ENCODE peak calls at places on chromosome 4, in four cellular contexts. J is SK-N-SH, Q is WTC11, D is HepG2. P is an unnamed sample.

GRCh38 chr4:242121-242848 is 63.0 kb downstream of the ZNF732 start:
- DNase-seq in J (no peak), Q (peak), D (peak), P (peak)

GRCh38 chr4:151931563-151931962 is 170.8 kb upstream of the GATB start:
- DNase-seq in J (no peak), Q (no peak), D (no peak), P (no peak)

GRCh38 chr4:80036306-80036705 is 36.7 kb downstream of the ANTXR2 start:
- DNase-seq in J (no peak), Q (no peak), D (no peak), P (no peak)

GRCh38 chr4:11669156-11669555 is 240.5 kb upstream of the HS3ST1 start:
- DNase-seq in J (no peak), Q (no peak), D (no peak), P (no peak)

GRCh38 chr4:109465065-109465464 is 31.4 kb downstream of the SEC24B start:
- DNase-seq in J (no peak), Q (no peak), D (no peak), P (no peak)

GRCh38 chr4:23838131-23838530 is 51.7 kb downstream of the PPARGC1A start:
- DNase-seq in J (no peak), Q (no peak), D (no peak), P (no peak)

GRCh38 chr4:72208421-72209075 is 176.7 kb downstream of the NPFFR2 start:
- DNase-seq in J (no peak), Q (no peak), D (no peak), P (no peak)

GRCh38 chr4:153089781-153090180 is 114.5 kb upstream of the TRIM2 start:
- DNase-seq in J (no peak), Q (no peak), D (no peak), P (no peak)

GRCh38 chr4:6343950-6344408 is 74.3 kb downstream of the WFS1 start:
- DNase-seq in J (no peak), Q (no peak), D (peak), P (peak)

GRCh38 chr4:180635276-180635675 is 1607.9 kb upstream of the TENM3 start:
- DNase-seq in J (no peak), Q (peak), D (no peak), P (no peak)

GRCh38 chr4:107863850-107864371 is 39.2 kb downstream of the SGMS2 start:
- DNase-seq in J (no peak), Q (no peak), D (peak), P (no peak)

GRCh38 chr4:88573995-88574394 is 18.3 kb upstream of the HERC3 start:
- DNase-seq in J (no peak), Q (no peak), D (peak), P (no peak)

GRCh38 chr4:76624271-76624681 is 189.2 kb downstream of the SHROOM3 start:
- DNase-seq in J (no peak), Q (no peak), D (no peak), P (no peak)

GRCh38 chr4:7287274-7287917 is 95.1 kb downstream of the SORCS2 start:
- DNase-seq in J (no peak), Q (no peak), D (no peak), P (no peak)

GRCh38 chr4:168504526-168504925 is 7.7 kb downstream of the PALLD start:
- DNase-seq in J (no peak), Q (no peak), D (no peak), P (no peak)

GRCh38 chr4:184396001-184396400 is 78.3 kb downstream of the IRF2 start:
- DNase-seq in J (no peak), Q (no peak), D (no peak), P (no peak)

GRCh38 chr4:143241892-143242291 is 57.2 kb downstream of the USP38 start:
- DNase-seq in J (no peak), Q (no peak), D (peak), P (peak)

GRCh38 chr4:993111-994029 is at the start of gene SLC26A1:
- DNase-seq in J (no peak), Q (no peak), D (peak), P (peak)

GRCh38 chr4:79599691-79600090 is 191.7 kb upstream of the GK2 start:
- DNase-seq in J (no peak), Q (no peak), D (no peak), P (no peak)

GRCh38 chr4:122584517-122584916 is 36.3 kb downstream of the IL21 start:
- DNase-seq in J (no peak), Q (no peak), D (no peak), P (no peak)

DNA sequence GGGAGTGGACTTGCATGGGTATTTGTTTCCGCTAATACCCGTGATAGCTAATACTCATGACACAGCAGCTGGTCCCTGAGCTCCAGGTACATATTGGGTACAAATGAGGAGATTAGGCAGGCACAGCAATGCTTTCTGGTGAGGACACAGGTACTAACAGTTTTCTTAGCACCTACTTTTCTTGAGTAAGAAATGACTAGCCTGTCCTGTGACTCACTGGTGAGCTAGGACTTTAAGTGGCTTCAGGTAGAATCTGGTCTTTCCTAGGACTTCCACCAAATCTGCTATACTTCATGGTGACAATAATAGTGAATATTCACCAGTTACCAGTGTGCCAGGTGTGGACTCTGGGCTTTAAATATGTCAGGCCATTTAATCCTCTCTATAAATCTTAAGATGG is 407.4 kb upstream of the NR3C2 start:
- DNase-seq in J (no peak), Q (no peak), D (no peak), P (no peak)
- TF ChIP-seq FOXJ3 in J (no peak), Q (no peak), D (no peak), P (no peak)

GRCh38 chr4:47827339-47828047 is 10.4 kb downstream of the CORIN start:
- DNase-seq in J (no peak), Q (no peak), D (no peak), P (no peak)

GRCh38 chr4:47835489-47835888 is 2.4 kb downstream of the CORIN start:
- DNase-seq in J (no peak), Q (no peak), D (no peak), P (no peak)

GRCh38 chr4:47831026-47831689 is 6.7 kb downstream of the CORIN start:
- DNase-seq in J (no peak), Q (no peak), D (no peak), P (no peak)

GRCh38 chr4:47829438-47829837 is 8.4 kb downstream of the CORIN start:
- DNase-seq in J (no peak), Q (no peak), D (no peak), P (no peak)

DNA sequence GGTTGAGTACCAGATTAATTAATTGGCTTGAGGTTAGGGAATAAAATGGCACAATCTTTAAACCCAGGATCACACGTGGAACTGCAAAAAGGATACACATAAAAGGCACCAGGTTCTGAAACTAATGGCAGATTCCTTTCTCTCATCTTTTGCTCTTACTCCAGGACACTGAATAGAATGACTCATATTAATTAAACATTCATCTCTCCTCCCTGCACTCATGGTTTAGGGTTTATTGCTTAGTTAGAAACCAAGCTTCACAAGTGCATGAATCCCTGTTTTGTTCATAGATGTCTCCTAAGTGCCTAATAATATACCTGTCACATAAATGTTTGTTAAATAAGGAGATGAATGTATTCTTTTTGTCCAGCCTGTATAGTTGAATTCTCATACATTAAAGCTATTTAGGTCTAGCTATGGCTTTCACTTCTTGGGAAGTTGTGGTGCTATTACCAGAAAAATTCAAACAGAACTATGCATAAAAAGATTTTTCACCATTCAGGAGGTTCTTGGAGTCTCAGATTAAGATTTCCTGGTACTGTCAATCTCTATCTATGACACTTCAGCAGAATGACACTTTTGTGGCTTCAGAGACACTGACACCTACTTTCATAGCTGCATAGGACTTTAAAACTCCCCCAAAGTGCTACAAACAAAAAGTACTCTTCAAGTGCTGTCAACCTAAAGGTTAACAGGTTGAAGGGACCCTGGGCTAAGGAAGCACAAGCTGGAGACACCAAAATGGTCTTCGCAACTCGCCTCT is 7.4 kb downstream of the CORIN start:
- DNase-seq in J (no peak), Q (no peak), D (no peak), P (no peak)
- TF ChIP-seq FOXJ3 in J (no peak), Q (no peak), D (no peak), P (no peak)

GRCh38 chr4:4245172-4245571 is 2.9 kb downstream of the TMEM128 start:
- DNase-seq in J (no peak), Q (no peak), D (no peak), P (no peak)

GRCh38 chr4:4248885-4249203 is 821 bp upstream of the TMEM128 start:
- DNase-seq in J (peak), Q (no peak), D (peak), P (no peak)

GRCh38 chr4:4248036-4248884 is at the start of gene TMEM128:
- DNase-seq in J (peak), Q (peak), D (peak), P (peak)

GRCh38 chr4:4249876-4250275 is 1.9 kb upstream of the TMEM128 start:
- DNase-seq in J (no peak), Q (no peak), D (no peak), P (no peak)

GRCh38 chr4:4247711-4248035 is 350 bp downstream of the TMEM128 start:
- DNase-seq in J (no peak), Q (no peak), D (no peak), P (no peak)
- TF ChIP-seq FOXJ3 in J (no peak), Q (no peak), D (no peak), P (no peak)

DNA sequence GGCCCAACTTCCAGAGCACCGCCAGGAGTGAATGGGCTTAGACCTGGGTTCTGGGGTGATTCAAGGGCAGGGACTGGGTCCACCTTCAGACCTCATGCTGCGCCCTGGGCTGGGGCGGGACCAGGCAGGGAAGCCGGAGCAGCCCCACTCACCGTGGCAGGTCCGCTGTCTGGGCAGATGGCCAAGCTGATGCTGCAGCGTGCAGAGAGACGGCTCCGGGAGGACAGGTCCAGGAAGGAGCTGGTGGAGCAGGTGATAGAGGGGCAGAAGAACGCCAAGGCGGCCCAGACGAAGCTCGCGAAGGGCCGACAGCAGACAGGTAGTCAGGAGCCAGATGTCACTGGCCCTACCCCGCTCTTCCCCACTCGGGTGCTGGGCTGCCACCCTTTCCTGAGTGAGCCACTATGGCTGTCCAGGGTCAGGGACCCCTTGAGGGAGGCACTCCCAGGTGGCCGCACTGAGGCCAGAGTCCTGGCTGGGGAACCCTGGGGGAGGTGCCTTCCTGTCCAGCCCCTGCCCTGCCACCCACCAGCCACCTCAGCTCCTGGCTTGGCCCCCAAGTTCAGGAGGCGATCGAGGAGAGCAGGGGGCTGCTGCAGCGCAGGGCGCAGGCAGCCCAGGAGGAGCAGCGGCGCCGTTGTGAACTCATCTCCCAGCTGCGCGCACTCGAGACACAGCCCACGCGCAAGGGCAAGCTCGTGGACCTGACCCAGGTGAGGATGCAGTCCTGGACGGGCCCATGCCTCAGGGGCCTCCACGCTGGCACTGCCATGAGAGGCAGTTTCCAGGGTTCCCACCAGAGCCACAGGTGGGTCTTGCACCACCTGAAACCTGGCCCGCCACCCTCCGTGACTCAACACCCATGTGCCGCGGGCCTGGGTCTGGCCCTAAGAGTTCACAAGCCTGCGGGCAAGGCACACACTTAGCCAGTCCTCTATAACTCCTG is 10.1 kb upstream of the RNF4 start:
- DNase-seq in J (peak), Q (no peak), D (no peak), P (peak)
- TF ChIP-seq FOXJ3 in J (no peak), Q (no peak), D (no peak), P (no peak)

P was measured in K562.